ENCODE peak calls at places on chromosomes 7 and 10, in eight cellular contexts. U, E, L, K, C, R, O and I are unnamed samples.

GRCh38 chr7:124728610-124729009 is 37.0 kb downstream of the GPR37 start:
- DNase-seq in U (no peak), E (no peak), L (no peak), K (no peak), C (no peak), R (no peak), O (no peak), I (no peak)

GRCh38 chr10:131885391-131886165 is 15.2 kb upstream of the PPP2R2D start:
- DNase-seq in U (peak; percentile 78), E (no peak), L (peak; percentile 77), K (peak; percentile 77), C (peak; percentile 84), R (peak; percentile 83), O (peak; percentile 88), I (no peak)

GRCh38 chr7:6628045-6628444 is 9.1 kb upstream of the ZNF316 start:
- DNase-seq in U (no peak), E (no peak), L (no peak), K (no peak), C (no peak), R (no peak), O (no peak), I (no peak)

GRCh38 chr7:50869108-50869716 is 86.5 kb upstream of the GRB10 start:
- DNase-seq in U (no peak), E (peak; percentile 91), L (peak; percentile 27), K (no peak), C (no peak), R (no peak), O (peak; percentile 30), I (no peak)

GRCh38 chr10:107665459-107665858 is 501.0 kb upstream of the SORCS1 start:
- DNase-seq in U (no peak), E (no peak), L (no peak), K (no peak), C (no peak), R (no peak), O (no peak), I (no peak)

GRCh38 chr7:127447326-127447945 is 54.9 kb upstream of the ZNF800 start:
- DNase-seq in U (peak; percentile 15), E (peak; percentile 25), L (no peak), K (no peak), C (peak; percentile 10), R (peak; percentile 49), O (no peak), I (no peak)

GRCh38 chr7:125927556-125927955 is 997.9 kb upstream of the POT1 start:
- DNase-seq in U (no peak), E (no peak), L (no peak), K (no peak), C (peak; percentile 3), R (peak; percentile 9), O (no peak), I (no peak)

GRCh38 chr7:107854989-107855388 is 36.0 kb upstream of the DLD start:
- DNase-seq in U (no peak), E (no peak), L (no peak), K (no peak), C (no peak), R (no peak), O (no peak), I (no peak)

GRCh38 chr10:71217266-71218045 is 5.1 kb downstream of the UNC5B start:
- DNase-seq in U (no peak), E (no peak), L (no peak), K (peak; percentile 51), C (peak; percentile 76), R (peak; percentile 77), O (peak; percentile 67), I (peak; percentile 64)

GRCh38 chr10:103072276-103072675 is 120.8 kb downstream of the NT5C2 start:
- DNase-seq in U (no peak), E (no peak), L (no peak), K (no peak), C (no peak), R (no peak), O (no peak), I (no peak)

GRCh38 chr10:82383350-82383749 is 508.4 kb downstream of the NRG3 start:
- DNase-seq in U (no peak), E (no peak), L (no peak), K (no peak), C (no peak), R (no peak), O (no peak), I (no peak)

GRCh38 chr7:7099584-7100014 is 82.7 kb upstream of the C1GALT1 start:
- DNase-seq in U (peak; percentile 85), E (peak; percentile 91), L (peak; percentile 60), K (peak; percentile 83), C (peak; percentile 90), R (peak; percentile 86), O (peak; percentile 92), I (peak; percentile 13)

GRCh38 chr7:132575987-132576722 is at the start of gene PLXNA4:
- DNase-seq in U (no peak), E (peak; percentile 19), L (no peak), K (no peak), C (peak; percentile 52), R (peak; percentile 52), O (peak; percentile 31), I (no peak)
- TF ChIP-seq CTCF in U (no peak), E (no peak), L (no peak), K (no peak), C (no peak), R (no peak), O (no peak), I (no peak)

GRCh38 chr7:158140538-158141220 is 446.9 kb downstream of the PTPRN2 start:
- DNase-seq in U (no peak), E (no peak), L (no peak), K (no peak), C (no peak), R (no peak), O (no peak), I (no peak)

GRCh38 chr7:158141806-158142518 is 445.7 kb downstream of the PTPRN2 start:
- DNase-seq in U (no peak), E (no peak), L (no peak), K (no peak), C (no peak), R (no peak), O (no peak), I (no peak)

GRCh38 chr7:158143196-158144120 is 444.2 kb downstream of the PTPRN2 start:
- DNase-seq in U (no peak), E (no peak), L (no peak), K (no peak), C (no peak), R (no peak), O (no peak), I (no peak)

GRCh38 chr7:158141221-158141582 is 446.4 kb downstream of the PTPRN2 start:
- DNase-seq in U (no peak), E (no peak), L (no peak), K (no peak), C (no peak), R (no peak), O (no peak), I (no peak)

DNA sequence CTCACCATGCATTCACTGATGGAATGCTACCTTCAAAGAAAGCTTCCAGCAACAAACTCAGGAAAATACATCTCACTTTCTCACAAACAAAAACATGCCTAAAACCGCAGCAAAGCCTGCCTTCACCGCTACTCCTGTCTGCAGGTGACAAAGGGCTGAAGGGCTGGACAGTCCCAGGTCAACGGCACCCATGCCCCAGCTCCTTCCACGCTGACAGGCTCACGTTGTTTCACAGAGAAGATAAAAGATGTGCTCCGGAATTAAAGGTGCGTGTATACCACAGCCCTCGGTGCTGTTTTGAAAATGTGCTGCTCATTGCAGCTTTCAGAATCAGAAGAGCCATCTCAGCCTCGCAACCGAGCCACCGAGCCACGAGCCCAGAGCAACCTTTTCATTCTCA is 445.0 kb downstream of the PTPRN2 start:
- DNase-seq in U (no peak), E (no peak), L (no peak), K (no peak), C (no peak), R (no peak), O (no peak), I (no peak)
- H3K9me3 ChIP-seq in U (no peaks in the 10 kb centered on the region), E (peaks cover 21% of the 10 kb centered on the region), L (no peaks in the 10 kb centered on the region), K (peaks cover 37% of the 10 kb centered on the region), C (peaks cover 2% of the 10 kb centered on the region), R (no peaks in the 10 kb centered on the region), O (no peaks in the 10 kb centered on the region), I (no peaks in the 10 kb centered on the region)

GRCh38 chr10:114550756-114551290 is 107.3 kb downstream of the ABLIM1 start:
- DNase-seq in U (no peak), E (peak; percentile 30), L (no peak), K (no peak), C (peak; percentile 65), R (peak; percentile 57), O (peak; percentile 78), I (no peak)
- TF ChIP-seq CTCF in U (peak; percentile 71), E (peak; percentile 40), L (peak; percentile 51), K (peak; percentile 66), C (peak; percentile 13), R (peak; percentile 71), O (peak; percentile 66), I (peak; percentile 36)

DNA sequence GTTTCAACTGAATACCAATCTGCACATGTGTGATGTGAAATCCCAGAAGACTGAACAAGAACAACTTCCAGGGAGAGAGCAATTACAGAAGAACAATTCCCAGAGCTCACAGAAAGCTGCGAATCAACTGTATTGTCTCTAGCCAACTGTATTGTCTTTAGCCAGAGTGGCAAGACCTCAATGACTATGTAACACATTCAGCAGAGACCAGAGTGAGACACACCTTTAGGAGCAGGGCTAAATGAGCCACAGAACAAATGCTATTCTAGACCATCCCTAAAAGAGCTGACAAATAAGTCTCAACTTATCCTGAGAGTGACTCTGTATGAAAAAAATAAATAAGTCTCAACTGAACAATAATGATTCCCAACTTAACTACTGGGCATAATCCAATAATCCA is 72.0 kb downstream of the KMT2C start:
- DNase-seq in U (no peak), E (no peak), L (no peak), K (no peak), C (no peak), R (peak; percentile 27), O (no peak), I (no peak)
- H3K9me3 ChIP-seq in U (no peaks in the 10 kb centered on the region), E (no peaks in the 10 kb centered on the region), L (no peaks in the 10 kb centered on the region), K (no peaks in the 10 kb centered on the region), C (no peaks in the 10 kb centered on the region), R (no peaks in the 10 kb centered on the region), O (no peaks in the 10 kb centered on the region), I (no peaks in the 10 kb centered on the region)